ENCODE peak calls at places on chromosome 15, in six cellular contexts. I, S, L, W, M and V are unnamed samples.
A peak's percentile ranks its signal among the peaks of the same experiment; 100 is the strongest.

GRCh38 chr15:94722025-94722636 is 490.8 kb downstream of the MCTP2 start:
- DNase-seq in W (no peak), S (no peak), I (no peak), L (no peak), M (no peak), V (no peak)

GRCh38 chr15:59360896-59361295 is 11.8 kb downstream of the MYO1E start:
- DNase-seq in W (no peak), L (no peak), M (no peak), I (no peak), S (no peak), V (no peak)

GRCh38 chr15:59879506-59879905 is 124.6 kb upstream of the FOXB1 start:
- DNase-seq in S (no peak), I (no peak), W (no peak), M (peak; percentile 46), L (no peak), V (no peak)

GRCh38 chr15:90934949-90935751 is at the start of gene UNC45A:
- DNase-seq in S (peak; percentile 95), L (peak; percentile 91), M (peak; percentile 87), W (peak; percentile 88), I (peak; percentile 76), V (peak; percentile 98)

GRCh38 chr15:41969851-41970431 is 2.4 kb downstream of the EHD4 start:
- DNase-seq in I (no peak), M (peak; percentile 41), W (no peak), L (no peak), S (no peak), V (peak; percentile 31)

GRCh38 chr15:76217029-76217866 is 94.0 kb downstream of the ETFA start:
- DNase-seq in I (peak; percentile 24), L (no peak), S (no peak), W (no peak), M (peak; percentile 18), V (no peak)

GRCh38 chr15:35246376-35246965 is 161.4 kb upstream of the NANOGP8 start:
- DNase-seq in L (no peak), M (no peak), I (no peak), W (no peak), S (no peak), V (no peak)

GRCh38 chr15:38297623-38298388 is 45.2 kb downstream of the SPRED1 start:
- DNase-seq in I (no peak), S (no peak), W (no peak), M (no peak), L (no peak), V (no peak)

GRCh38 chr15:32671339-32672325 is 30.1 kb downstream of the SCG5 start:
- DNase-seq in W (no peak), I (no peak), M (no peak), L (no peak), S (no peak), V (no peak)

GRCh38 chr15:70320077-70320830 is 222.5 kb upstream of the TLE3 start:
- DNase-seq in I (no peak), S (no peak), W (no peak), M (peak; percentile 30), L (no peak), V (no peak)

GRCh38 chr15:45402162-45402954 is 24.0 kb upstream of the GATM start:
- DNase-seq in I (peak; percentile 99), S (peak; percentile 85), M (peak; percentile 98), L (peak; percentile 98), W (peak; percentile 97), V (peak; percentile 93)

GRCh38 chr15:70044168-70044567 is 53.5 kb downstream of the TLE3 start:
- DNase-seq in W (no peak), S (no peak), L (peak; percentile 4), I (no peak), M (no peak), V (no peak)

GRCh38 chr15:85329561-85330421 is 50.6 kb upstream of the AKAP13 start:
- DNase-seq in L (no peak), S (peak; percentile 58), I (no peak), M (no peak), W (no peak), V (peak; percentile 57)

GRCh38 chr15:74531144-74531811 is 9.7 kb upstream of the ARID3B start:
- DNase-seq in L (no peak), S (no peak), I (no peak), W (no peak), M (no peak), V (no peak)

GRCh38 chr15:60184579-60184978 is 180.5 kb downstream of the FOXB1 start:
- DNase-seq in I (no peak), S (no peak), M (no peak), L (no peak), W (no peak), V (no peak)

GRCh38 chr15:90869601-90870353 is 1.4 kb downstream of the FURIN start:
- DNase-seq in W (peak; percentile 75), I (peak; percentile 85), L (peak; percentile 49), M (peak; percentile 95), S (no peak), V (peak; percentile 40)

GRCh38 chr15:80694624-80695098 is 449 bp upstream of the ABHD17C start:
- DNase-seq in W (peak; percentile 19), S (peak; percentile 72), L (peak; percentile 36), I (no peak), M (no peak), V (no peak)

GRCh38 chr15:98416222-98416835 is 232.0 kb upstream of the IGF1R start:
- DNase-seq in S (no peak), M (no peak), I (no peak), W (no peak), L (no peak), V (no peak)

GRCh38 chr15:68797589-68798377 is 22.9 kb downstream of the ANP32A start:
- DNase-seq in S (no peak), W (no peak), I (no peak), M (no peak), L (no peak), V (no peak)

GRCh38 chr15:73939138-73939537 is 12.9 kb downstream of the LOXL1 start:
- DNase-seq in W (no peak), L (no peak), S (no peak), I (no peak), M (no peak), V (no peak)

GRCh38 chr15:77866596-77867125 is 210.8 kb downstream of the TBC1D2B start:
- DNase-seq in M (no peak), L (no peak), S (no peak), W (no peak), I (no peak), V (peak; percentile 28)

DNA sequence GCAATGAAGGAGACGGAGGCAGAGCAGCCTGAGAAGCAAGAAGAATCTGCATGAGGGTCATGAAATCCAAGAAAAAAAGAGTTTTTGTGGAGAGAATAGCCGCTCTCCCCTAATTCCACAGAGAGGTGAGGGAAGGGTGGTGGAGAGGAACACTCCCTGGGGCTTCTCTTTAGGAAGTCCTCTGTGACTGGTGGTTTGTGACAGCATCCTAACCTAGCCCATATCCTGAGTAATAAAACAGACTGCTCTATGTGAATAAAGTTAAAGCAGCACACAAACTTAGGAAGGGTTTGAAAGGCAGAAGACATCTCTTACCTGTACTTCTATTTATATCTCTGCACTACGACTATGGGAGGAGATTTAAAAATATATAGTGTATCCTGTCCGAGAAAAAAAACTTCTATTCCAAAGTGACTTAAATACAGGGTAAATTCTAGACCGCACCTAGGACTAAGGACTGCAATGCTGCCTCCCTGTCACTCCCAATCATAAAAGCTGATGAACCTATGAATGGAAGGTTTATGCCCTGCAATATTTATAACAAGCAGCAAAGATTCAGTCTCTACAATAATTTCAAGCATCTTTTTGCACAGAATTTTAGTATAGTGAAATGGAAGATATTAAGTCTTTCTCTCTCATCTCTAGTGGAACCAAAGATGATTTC is 22.7 kb downstream of the ATP8B4 start:
- DNase-seq in I (no peak), M (no peak), W (no peak), L (no peak), S (no peak), V (no peak)
- TF ChIP-seq POLR2A in I (no peak), M (no peak), W (no peak), L (no peak), S (no peak), V (no peak)

GRCh38 chr15:30956216-30956803 is 35.1 kb downstream of the MTMR10 start:
- DNase-seq in L (no peak), M (no peak), W (no peak), S (no peak), I (no peak), V (no peak)

GRCh38 chr15:30953183-30953582 is 38.2 kb downstream of the MTMR10 start:
- DNase-seq in I (no peak), S (no peak), L (no peak), M (no peak), W (no peak), V (no peak)

GRCh38 chr15:30958219-30958618 is 33.2 kb downstream of the MTMR10 start:
- DNase-seq in I (no peak), W (no peak), M (no peak), S (no peak), L (no peak), V (no peak)

GRCh38 chr15:30953731-30954378 is 37.6 kb downstream of the MTMR10 start:
- DNase-seq in S (peak; percentile 93), L (no peak), W (no peak), M (peak; percentile 37), I (peak; percentile 71), V (no peak)

GRCh38 chr15:30954674-30955073 is 36.8 kb downstream of the MTMR10 start:
- DNase-seq in S (peak; percentile 13), L (no peak), M (no peak), W (no peak), I (no peak), V (no peak)
- H3K27ac ChIP-seq in S (peak overlapping the region; percentile 72), L (no peak overlapping the region), M (peak overlapping the region; percentile 10), W (no peak overlapping the region), I (peak overlapping the region; percentile 46), V (no peak overlapping the region)

DNA sequence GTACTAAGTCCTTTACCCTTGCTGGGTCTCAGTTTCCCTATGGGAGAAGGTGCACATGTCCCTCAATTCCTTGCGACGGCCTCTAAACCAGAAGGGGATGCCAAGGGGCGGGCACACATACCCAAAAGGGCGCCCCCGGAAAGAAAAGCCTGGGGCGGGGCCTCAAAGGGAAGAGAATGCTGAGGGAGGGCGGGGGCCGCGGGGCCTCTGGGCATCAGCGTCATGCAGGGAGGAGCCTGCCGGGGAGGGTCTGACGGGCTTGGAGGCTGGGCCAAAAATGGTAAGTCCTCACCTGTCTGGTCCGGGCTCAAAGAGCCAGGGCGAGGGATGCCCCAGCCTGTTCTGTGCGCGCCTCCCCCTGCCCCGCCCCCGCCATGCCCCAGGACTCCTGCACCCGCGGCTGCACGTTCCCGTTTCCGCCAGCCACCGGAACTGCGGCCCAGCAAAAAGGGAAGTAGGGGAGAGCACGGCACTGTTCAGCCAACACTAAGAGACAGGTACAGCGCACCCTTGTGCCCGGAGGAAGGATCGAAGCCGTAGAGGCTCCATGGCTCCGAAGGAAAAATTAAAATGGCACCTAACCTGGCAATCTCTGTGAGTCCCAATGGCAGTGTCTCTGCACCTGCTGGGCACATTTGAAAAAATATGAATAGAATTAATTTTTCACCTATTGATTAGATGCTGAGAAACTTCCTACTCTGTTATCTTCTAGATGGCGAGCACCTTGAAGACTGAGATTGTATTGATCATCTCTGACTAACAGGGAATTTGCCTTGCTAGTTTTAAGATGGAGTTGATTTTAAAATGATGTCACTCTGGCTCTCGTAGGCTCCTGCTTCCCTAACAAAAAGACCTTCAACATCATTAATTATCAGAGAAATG is at the start of gene DET1:
- DNase-seq in L (peak; percentile 89), W (peak; percentile 93), I (peak; percentile 94), S (peak; percentile 93), M (peak; percentile 95), V (peak; percentile 97)
- TF ChIP-seq POLR2A in L (no peak), W (no peak), I (peak; percentile 59), S (peak; percentile 47), M (peak; percentile 47), V (no peak)

DNA sequence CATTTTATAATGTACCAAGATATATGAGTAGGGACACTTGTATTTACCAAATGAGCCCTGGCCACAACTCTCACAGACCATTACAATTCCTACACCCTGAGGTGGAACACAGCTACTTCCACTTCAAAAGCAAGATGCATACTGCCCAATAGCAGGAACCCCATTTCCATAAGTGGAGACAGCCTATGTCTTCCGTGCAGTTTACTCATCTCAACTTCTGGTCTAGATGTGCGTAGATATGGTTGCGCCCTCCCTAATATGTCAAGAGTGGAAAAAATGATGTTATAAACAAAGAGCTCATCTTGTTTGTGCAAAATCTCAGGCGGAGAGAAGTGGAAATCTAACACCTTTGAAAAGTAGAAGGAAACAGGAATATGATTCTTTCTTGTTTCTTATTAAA is 44.6 kb downstream of the RAB27A start:
- DNase-seq in I (no peak), S (no peak), M (no peak), W (no peak), L (no peak), V (no peak)
- H3K27ac ChIP-seq in I (no peak overlapping the region), S (no peak overlapping the region), M (no peak overlapping the region), W (no peak overlapping the region), L (no peak overlapping the region), V (no peak overlapping the region)